ENCODE peak calls at places on chromosomes 12 and 14, in ten cellular contexts. X is astrocyte, Y is bronchial epithelial cell, D is WERI-Rb-1, W is astrocyte of the spinal cord, T is A549, A is progenitor cell of endocrine pancreas, G is hepatocyte, U is neural crest cell, H is WTC11. R is an unnamed sample.

GRCh38 chr12:111728795-111729194 is 37.9 kb upstream of the ALDH2 start:
- DNase-seq in X (no peak), Y (no peak), D (no peak), W (no peak), T (no peak), A (no peak), G (no peak), U (no peak), H (no peak), R (no peak)

GRCh38 chr14:104351849-104352492 is 213.6 kb downstream of the KIF26A start:
- DNase-seq in X (no peak), Y (no peak), D (no peak), W (no peak), T (no peak), A (no peak), G (no peak), U (no peak), H (no peak), R (no peak)

GRCh38 chr12:118494776-118495175 is 118.4 kb downstream of the SUDS3 start:
- DNase-seq in X (no peak), Y (peak; percentile 20), D (no peak), W (no peak), T (no peak), A (no peak), G (no peak), U (no peak), H (no peak), R (no peak)

GRCh38 chr12:24482882-24483604 is 465.9 kb downstream of the BCAT1 start:
- DNase-seq in X (no peak), Y (peak; percentile 8), D (no peak), W (no peak), T (no peak), A (no peak), G (no peak), U (no peak), H (no peak), R (no peak)

GRCh38 chr14:65961004-65961403 is 525.2 kb upstream of the CCDC196 start:
- DNase-seq in X (peak; percentile 4), Y (peak; percentile 49), D (peak; percentile 78), W (peak; percentile 1), T (peak; percentile 54), A (peak; percentile 39), G (peak; percentile 58), U (peak; percentile 61), H (peak; percentile 88), R (peak; percentile 53)

GRCh38 chr12:112422531-112422930 is 3.8 kb downstream of the PTPN11 start:
- DNase-seq in X (no peak), Y (no peak), D (no peak), W (no peak), T (no peak), A (no peak), G (peak; percentile 38), U (no peak), H (no peak), R (no peak)

GRCh38 chr14:97602438-97603117 is 805.4 kb downstream of the VRK1 start:
- DNase-seq in X (no peak), Y (no peak), D (no peak), W (no peak), T (no peak), A (no peak), G (no peak), U (no peak), H (no peak), R (no peak)

GRCh38 chr12:88310069-88310468 is 168.0 kb downstream of the TMTC3 start:
- DNase-seq in X (peak; percentile 73), Y (peak; percentile 93), D (no peak), W (peak; percentile 74), T (peak; percentile 42), A (no peak), G (no peak), U (no peak), H (no peak), R (no peak)

GRCh38 chr12:118689793-118690192 is 291.5 kb upstream of the SRRM4 start:
- DNase-seq in X (no peak), Y (no peak), D (no peak), W (no peak), T (no peak), A (no peak), G (no peak), U (peak; percentile 30), H (peak; percentile 14), R (no peak)

GRCh38 chr12:51216652-51217051 is 1.2 kb downstream of the POU6F1 start:
- DNase-seq in X (no peak), Y (no peak), D (no peak), W (no peak), T (no peak), A (no peak), G (no peak), U (no peak), H (no peak), R (no peak)

GRCh38 chr12:51217968-51218606 is at the start of gene POU6F1:
- DNase-seq in X (peak; percentile 64), Y (peak; percentile 54), D (peak; percentile 83), W (peak; percentile 87), T (peak; percentile 77), A (peak; percentile 66), G (peak; percentile 93), U (peak; percentile 58), H (peak; percentile 74), R (peak; percentile 90)

GRCh38 chr12:51218607-51219161 is 822 bp upstream of the POU6F1 start:
- DNase-seq in X (no peak), Y (peak; percentile 21), D (peak; percentile 62), W (no peak), T (peak; percentile 37), A (peak; percentile 15), G (peak; percentile 69), U (no peak), H (peak; percentile 36), R (no peak)

GRCh38 chr12:51219345-51219744 is 1.5 kb upstream of the POU6F1 start:
- DNase-seq in X (no peak), Y (no peak), D (no peak), W (no peak), T (no peak), A (no peak), G (no peak), U (no peak), H (no peak), R (no peak)

GRCh38 chr12:51217133-51217967 is 512 bp downstream of the POU6F1 start:
- DNase-seq in X (no peak), Y (no peak), D (peak; percentile 72), W (no peak), T (peak; percentile 47), A (peak; percentile 52), G (peak; percentile 78), U (peak; percentile 37), H (peak; percentile 70), R (peak; percentile 87)
- TF ChIP-seq CTCF in X (no peak), Y (peak; percentile 31), D (peak; percentile 44), W (peak; percentile 22), T (peak; percentile 32), A (peak; percentile 42), G (peak; percentile 36), U (peak; percentile 32), H (no peak), R (peak; percentile 55)

GRCh38 chr14:25461780-25462179 is 411.8 kb upstream of the STXBP6 start:
- DNase-seq in X (no peak), Y (no peak), D (no peak), W (no peak), T (no peak), A (no peak), G (no peak), U (no peak), H (peak; percentile 15), R (no peak)
- TF ChIP-seq CTCF in X (no peak), Y (no peak), D (no peak), W (no peak), T (no peak), A (no peak), G (no peak), U (no peak), H (peak; percentile 24), R (no peak)

GRCh38 chr14:50228313-50228712 is 3.1 kb downstream of the SOS2 start:
- DNase-seq in X (no peak), Y (no peak), D (no peak), W (no peak), T (no peak), A (no peak), G (no peak), U (no peak), H (no peak), R (no peak)

GRCh38 chr14:50232276-50232642 is 881 bp upstream of the SOS2 start:
- DNase-seq in X (no peak), Y (no peak), D (peak; percentile 25), W (no peak), T (no peak), A (no peak), G (no peak), U (no peak), H (no peak), R (no peak)

GRCh38 chr14:50229646-50230045 is 1.7 kb downstream of the SOS2 start:
- DNase-seq in X (no peak), Y (no peak), D (no peak), W (no peak), T (no peak), A (no peak), G (no peak), U (no peak), H (no peak), R (no peak)

GRCh38 chr14:50231475-50232275 is at the start of gene SOS2:
- DNase-seq in X (peak; percentile 68), Y (peak; percentile 61), D (peak; percentile 91), W (peak; percentile 89), T (peak; percentile 87), A (peak; percentile 86), G (peak; percentile 96), U (peak; percentile 80), H (peak; percentile 91), R (peak; percentile 90)

GRCh38 chr14:50230601-50231474 is 540 bp downstream of the SOS2 start:
- DNase-seq in X (peak; percentile 45), Y (peak; percentile 92), D (peak; percentile 40), W (peak; percentile 64), T (peak; percentile 55), A (peak; percentile 32), G (peak; percentile 69), U (peak; percentile 40), H (peak; percentile 38), R (peak; percentile 56)
- TF ChIP-seq CTCF in X (no peak), Y (no peak), D (no peak), W (no peak), T (no peak), A (no peak), G (no peak), U (no peak), H (no peak), R (no peak)

GRCh38 chr12:71484272-71484905 is 44.8 kb downstream of the LGR5 start:
- DNase-seq in X (no peak), Y (no peak), D (no peak), W (no peak), T (no peak), A (no peak), G (no peak), U (no peak), H (no peak), R (no peak)
- TF ChIP-seq CTCF in X (no peak), Y (no peak), D (no peak), W (no peak), T (no peak), A (no peak), G (no peak), U (no peak), H (no peak), R (no peak)

R was measured in GM13977.